ENCODE peak calls at places on chromosomes 5 and 9, in nine cellular contexts. S is AG09319, C is EL, M is hippocampal formation, L is fibroblast of pulmonary artery, V is sigmoid colon, J is left colon, G is body of pancreas, P is GM19239. R is an unnamed sample.

GRCh38 chr9:36141288-36141687 is 4.8 kb downstream of the GLIPR2 start:
- DNase-seq in S (no peak), V (peak), C (peak), M (peak), L (peak), J (no peak), P (no peak), G (no peak), R (peak)

GRCh38 chr5:179243333-179243732 is 101.9 kb downstream of the ADAMTS2 start:
- DNase-seq in S (no peak), M (peak), G (peak), J (no peak), P (no peak), L (peak), C (peak), V (peak), R (no peak)

GRCh38 chr5:57836331-57836730 is 353.7 kb upstream of the ACTBL2 start:
- DNase-seq in C (no peak), M (no peak), V (no peak), S (no peak), L (no peak), P (no peak), J (no peak), G (no peak), R (no peak)

GRCh38 chr9:135907006-135907434 is 326 bp downstream of the CAMSAP1 start:
- DNase-seq in M (no peak), C (peak), S (no peak), P (peak), J (no peak), L (peak), G (no peak), V (peak), R (no peak)

GRCh38 chr5:1007681-1008450 is 736 bp upstream of the NKD2 start:
- DNase-seq in V (peak), J (peak), G (peak), S (no peak), L (no peak), C (no peak), M (no peak), P (no peak), R (no peak)

GRCh38 chr5:40406426-40407211 is 273.1 kb upstream of the PTGER4 start:
- DNase-seq in S (no peak), G (no peak), P (no peak), C (no peak), L (no peak), J (no peak), M (no peak), V (no peak), R (no peak)

GRCh38 chr5:178899289-178899688 is 3.6 kb downstream of the ZFP2 start:
- DNase-seq in C (no peak), J (no peak), L (no peak), G (no peak), P (no peak), M (no peak), S (no peak), V (no peak), R (no peak)

GRCh38 chr5:38766151-38766550 is 79.7 kb upstream of the OSMR start:
- DNase-seq in S (no peak), G (no peak), C (no peak), J (no peak), P (no peak), M (no peak), L (no peak), V (no peak), R (no peak)

GRCh38 chr9:100020121-100020780 is 78.5 kb downstream of the ERP44 start:
- DNase-seq in C (peak), S (no peak), M (no peak), L (peak), G (no peak), V (no peak), P (no peak), J (no peak), R (no peak)

GRCh38 chr5:72256536-72256935 is 63.5 kb downstream of the MRPS27 start:
- DNase-seq in G (no peak), S (no peak), V (no peak), J (no peak), P (no peak), C (no peak), M (no peak), L (peak), R (no peak)

GRCh38 chr9:93071464-93071863 is 13.0 kb downstream of the SUSD3 start:
- DNase-seq in V (no peak), S (no peak), L (peak), C (peak), G (no peak), J (no peak), M (no peak), P (no peak), R (no peak)

GRCh38 chr9:138072897-138073296 is 195.3 kb downstream of the CACNA1B start:
- DNase-seq in L (no peak), C (no peak), S (no peak), V (no peak), J (no peak), M (no peak), G (no peak), P (no peak), R (no peak)

GRCh38 chr5:41414598-41414997 is 95.8 kb downstream of the PLCXD3 start:
- DNase-seq in C (peak), M (no peak), G (peak), S (peak), L (peak), V (peak), J (no peak), P (no peak), R (no peak)

GRCh38 chr5:163993126-163993525 is 487.7 kb downstream of the MAT2B start:
- DNase-seq in L (no peak), G (no peak), C (no peak), V (no peak), S (no peak), M (no peak), J (no peak), P (no peak), R (no peak)

GRCh38 chr5:87302061-87302460 is 34.4 kb downstream of the RASA1 start:
- DNase-seq in P (no peak), J (no peak), C (peak), S (no peak), L (peak), M (no peak), V (no peak), G (no peak), R (no peak)

GRCh38 chr5:1262381-1262780 is 32.5 kb downstream of the TERT start:
- DNase-seq in V (no peak), M (no peak), J (no peak), S (no peak), G (no peak), C (no peak), P (no peak), L (peak), R (no peak)

GRCh38 chr5:95730730-95731570 is at the start of gene RHOBTB3:
- DNase-seq in S (peak), P (no peak), C (peak), V (peak), L (peak), M (peak), J (peak), G (peak), R (peak)

GRCh38 chr9:36485647-36486453 is 85.8 kb upstream of the RNF38 start:
- DNase-seq in M (no peak), S (no peak), J (no peak), G (peak), V (peak), P (no peak), L (no peak), C (peak), R (no peak)

GRCh38 chr5:173029499-173029921 is 26.6 kb upstream of the CREBRF start:
- DNase-seq in M (no peak), J (no peak), C (no peak), P (no peak), L (no peak), S (no peak), V (peak), G (peak), R (no peak)

GRCh38 chr5:152113401-152113800 is 188.8 kb upstream of the GLRA1 start:
- DNase-seq in C (no peak), S (no peak), L (no peak), M (no peak), G (no peak), V (no peak), P (no peak), J (no peak), R (no peak)

GRCh38 chr5:139745121-139745799 is 50.3 kb upstream of the PSD2 start:
- DNase-seq in C (peak), V (peak), M (no peak), L (peak), J (no peak), P (no peak), G (peak), S (peak), R (peak)

GRCh38 chr5:132010645-132011560 is 555 bp downstream of the ACSL6 start:
- DNase-seq in P (no peak), V (peak), G (no peak), L (no peak), M (no peak), J (peak), C (no peak), S (no peak), R (no peak)

GRCh38 chr9:71487046-71487445 is 281.3 kb downstream of the CEMIP2 start:
- DNase-seq in G (no peak), C (peak), L (no peak), V (no peak), P (no peak), J (no peak), S (peak), M (no peak), R (no peak)

GRCh38 chr9:121779381-121780117 is 128.1 kb downstream of the DAB2IP start:
- DNase-seq in J (peak), G (no peak), C (no peak), L (peak), M (no peak), V (peak), P (no peak), S (no peak), R (no peak)

GRCh38 chr5:134138416-134139376 is 24.2 kb downstream of the TCF7 start:
- DNase-seq in P (peak), J (no peak), G (peak), S (no peak), M (no peak), V (peak), C (peak), L (no peak), R (no peak)